ENCODE peak calls at places on chromosome 19, in seven cellular contexts. K is M059J; M is Peyer's patch; W is activated CD8-positive, alpha-beta memory T cell treated with anti-CD3 and anti-CD28 coated beads for 1 hour; X is body of pancreas; P is stimulated activated CD8-positive, alpha-beta memory T cell treated with anti-CD3 and anti-CD28 coated beads, Interleukin-2, amount 100 ng/mL, for 48 hours; J is activated CD8-positive, alpha-beta T cell treated with anti-CD3 and anti-CD28 coated beads, Interleukin-2, amount 10 ng/mL, durations not matched to agents 7 days and 5 days. F is an unnamed sample.

GRCh38 chr19:4909172-4909896 is at the start of gene UHRF1:
- DNase-seq in P (peak; percentile 77), W (no peak), J (peak; percentile 76), X (no peak), M (no peak), K (peak; percentile 57), F (peak; percentile 81)

GRCh38 chr19:34228347-34228746 is 26.0 kb upstream of the GARRE1 start:
- DNase-seq in X (no peak), J (no peak), K (peak; percentile 44), W (no peak), M (no peak), P (no peak), F (no peak)

GRCh38 chr19:35484637-35485036 is 5.6 kb downstream of the KRTDAP start:
- DNase-seq in M (no peak), P (no peak), X (no peak), W (no peak), J (no peak), K (no peak), F (no peak)

GRCh38 chr19:18481505-18482222 is 40.2 kb downstream of the ELL start:
- DNase-seq in X (no peak), K (no peak), W (no peak), M (no peak), P (no peak), J (no peak), F (no peak)

GRCh38 chr19:4007836-4008539 is 452 bp downstream of the PIAS4 start:
- DNase-seq in M (no peak), X (no peak), J (peak; percentile 49), W (no peak), P (no peak), K (peak; percentile 17), F (no peak)

GRCh38 chr19:7863971-7864718 is 10.0 kb downstream of the PRR36 start:
- DNase-seq in W (no peak), J (no peak), M (no peak), P (no peak), K (no peak), X (no peak), F (no peak)

GRCh38 chr19:18167975-18168645 is 5.5 kb upstream of the IFI30 start:
- DNase-seq in P (no peak), M (peak; percentile 82), J (peak; percentile 75), K (peak; percentile 42), W (no peak), X (peak; percentile 42), F (no peak)

GRCh38 chr19:54473071-54473941 is at the start of gene CDC42EP5:
- DNase-seq in K (no peak), X (peak; percentile 54), P (no peak), J (no peak), W (no peak), M (peak; percentile 80), F (no peak)

GRCh38 chr19:39970674-39971379 is at the start of gene PSMC4:
- DNase-seq in J (peak; percentile 99), W (peak; percentile 97), X (peak; percentile 99), M (peak; percentile 99), P (peak; percentile 97), K (peak; percentile 99), F (peak; percentile 99)

GRCh38 chr19:34220472-34221063 is 33.8 kb upstream of the GARRE1 start:
- DNase-seq in W (peak; percentile 30), J (peak; percentile 72), K (peak; percentile 65), X (peak; percentile 68), P (peak; percentile 40), M (peak; percentile 84), F (peak; percentile 41)

GRCh38 chr19:38975214-38975860 is at the start of gene FBXO17:
- DNase-seq in W (no peak), M (no peak), J (no peak), X (peak; percentile 49), P (no peak), K (peak; percentile 52), F (no peak)

GRCh38 chr19:9839415-9839814 is 4.3 kb downstream of the PIN1 start:
- DNase-seq in P (no peak), X (no peak), M (no peak), W (no peak), J (no peak), K (no peak), F (no peak)

GRCh38 chr19:14103310-14103709 is 12.8 kb upstream of the SAMD1 start:
- DNase-seq in M (no peak), J (no peak), X (no peak), W (no peak), K (no peak), P (no peak), F (no peak)

GRCh38 chr19:45527731-45528130 is 20.5 kb downstream of the VASP start:
- DNase-seq in X (no peak), M (no peak), J (no peak), K (no peak), P (no peak), W (no peak), F (no peak)

GRCh38 chr19:41870401-41870873 is 6.6 kb upstream of the CD79A start:
- DNase-seq in M (no peak), K (peak; percentile 70), P (no peak), X (no peak), W (no peak), J (no peak), F (no peak)

GRCh38 chr19:18259848-18260247 is 14.4 kb downstream of the IQCN start:
- DNase-seq in J (no peak), P (no peak), K (no peak), X (no peak), W (no peak), M (no peak), F (no peak)

GRCh38 chr19:38596057-38596981 is 21.4 kb downstream of the MAP4K1 start:
- DNase-seq in W (no peak), P (peak; percentile 15), J (no peak), M (peak; percentile 57), K (no peak), X (peak; percentile 72), F (no peak)

GRCh38 chr19:17967258-17968051 is 548 bp downstream of the KCNN1 start:
- DNase-seq in K (no peak), J (no peak), P (no peak), M (no peak), X (no peak), W (no peak), F (no peak)

GRCh38 chr19:11460207-11460606 is 20.6 kb downstream of the ELAVL3 start:
- DNase-seq in K (no peak), W (no peak), X (no peak), M (no peak), J (no peak), P (no peak), F (no peak)

GRCh38 chr19:29909545-29909944 is 32.5 kb upstream of the URI1 start:
- DNase-seq in X (no peak), M (no peak), J (no peak), W (no peak), P (no peak), K (peak; percentile 40), F (no peak)

GRCh38 chr19:38564981-38565685 is 52.6 kb downstream of the MAP4K1 start:
- DNase-seq in P (peak; percentile 24), M (peak; percentile 60), K (no peak), X (no peak), J (no peak), W (no peak), F (no peak)

F was measured in Jurkat, Clone E6-1.